ENCODE peak calls at places on chromosome 22, in seven cellular contexts. I, E, Y, Z, N, V and R are unnamed samples.

GRCh38 chr22:37832022-37832857 is 9.1 kb downstream of the GALR3 start:
- DNase-seq in Z (no peak), V (no peak), N (no peak), Y (no peak), E (no peak), I (no peak), R (no peak)

GRCh38 chr22:20751185-20751851 is 22.6 kb upstream of the SERPIND1 start:
- DNase-seq in E (peak), V (no peak), I (peak), Y (no peak), Z (peak), N (no peak), R (peak)

GRCh38 chr22:26561756-26562417 is 28.0 kb downstream of the TPST2 start:
- DNase-seq in Z (no peak), E (no peak), V (peak), Y (no peak), N (peak), I (no peak), R (no peak)

GRCh38 chr22:26610072-26610958 is 7.5 kb downstream of the CRYBB1 start:
- DNase-seq in Z (no peak), Y (peak), E (no peak), N (peak), V (no peak), I (no peak), R (peak)

GRCh38 chr22:45072322-45072903 is 62.6 kb upstream of the PHF21B start:
- DNase-seq in I (no peak), Y (no peak), Z (peak), E (peak), V (no peak), N (no peak), R (peak)

GRCh38 chr22:43448048-43448447 is 36.2 kb downstream of the MPPED1 start:
- DNase-seq in N (no peak), Y (no peak), I (no peak), Z (no peak), V (no peak), E (no peak), R (no peak)

GRCh38 chr22:32623943-32624342 is 149.3 kb downstream of the FBXO7 start:
- DNase-seq in I (no peak), Z (no peak), V (no peak), E (no peak), Y (no peak), N (peak), R (peak)

GRCh38 chr22:30262917-30263741 is 3.5 kb downstream of the OSM start:
- DNase-seq in Z (peak), I (peak), E (peak), N (peak), Y (peak), V (no peak), R (peak)

GRCh38 chr22:29773233-29773632 is 6.1 kb downstream of the UQCR10 start:
- DNase-seq in I (no peak), E (no peak), Y (no peak), N (peak), V (no peak), Z (peak), R (no peak)